ENCODE peak calls at places on chromosomes 7 and 10, in four cellular contexts. D, J, C and Y are unnamed samples.
A peak's percentile ranks its signal among the peaks of the same experiment; 100 is the strongest.

GRCh38 chr10:10830316-10831061 is 187.2 kb upstream of the CELF2 start:
- DNase-seq in D (no peak), J (peak; percentile 72), C (peak; percentile 66), Y (no peak)

GRCh38 chr7:1632916-1633785 is 36.9 kb upstream of the ELFN1 start:
- DNase-seq in D (no peak), C (no peak), J (no peak), Y (no peak)

GRCh38 chr7:19011212-19011611 is 106.2 kb downstream of the TWIST1 start:
- DNase-seq in C (no peak), J (no peak), D (no peak), Y (no peak)

GRCh38 chr10:47037654-47038425 is 126.6 kb downstream of the PTPN20 start:
- DNase-seq in C (no peak), D (no peak), J (no peak), Y (no peak)

GRCh38 chr10:116738359-116738738 is 4.0 kb downstream of the HSPA12A start:
- DNase-seq in J (no peak), D (no peak), C (no peak), Y (no peak)

GRCh38 chr10:91389636-91390512 is 20.3 kb upstream of the HECTD2 start:
- DNase-seq in J (peak; percentile 36), C (peak; percentile 54), D (peak; percentile 37), Y (peak; percentile 19)

GRCh38 chr7:155802906-155803417 is 9.3 kb downstream of the SHH start:
- DNase-seq in J (no peak), C (no peak), D (no peak), Y (no peak)

GRCh38 chr7:16264036-16264435 is 157.3 kb downstream of the CRPPA start:
- DNase-seq in D (no peak), C (no peak), J (no peak), Y (no peak)

GRCh38 chr10:75049316-75050285 is 61.9 kb upstream of the SAMD8 start:
- DNase-seq in C (no peak), J (no peak), D (no peak), Y (no peak)

GRCh38 chr7:85483205-85483604 is 296.3 kb upstream of the SEMA3D start:
- DNase-seq in J (no peak), D (no peak), C (no peak), Y (no peak)

GRCh38 chr7:12670071-12670729 is 17.2 kb upstream of the ARL4A start:
- DNase-seq in D (no peak), J (no peak), C (no peak), Y (no peak)

GRCh38 chr7:102175423-102176170 is 111.1 kb upstream of the SH2B2 start:
- DNase-seq in C (no peak), D (no peak), J (no peak), Y (no peak)

GRCh38 chr7:1447112-1447511 is 12.2 kb downstream of the MICALL2 start:
- DNase-seq in J (no peak), D (no peak), C (no peak), Y (no peak)

GRCh38 chr10:98131615-98132014 is 2.8 kb upstream of the R3HCC1L start:
- DNase-seq in D (no peak), C (no peak), J (no peak), Y (no peak)

GRCh38 chr7:128911441-128912031 is 1.0 kb upstream of the KCP start:
- DNase-seq in D (no peak), C (no peak), J (no peak), Y (peak; percentile 48)

GRCh38 chr7:29194206-29194593 is 375 bp upstream of the CHN2 start:
- DNase-seq in C (peak; percentile 17), D (no peak), J (no peak), Y (no peak)

GRCh38 chr10:131841131-131841661 is 59.6 kb upstream of the PPP2R2D start:
- DNase-seq in C (no peak), J (no peak), D (no peak), Y (no peak)

GRCh38 chr7:157337316-157338149 is 729 bp downstream of the DNAJB6 start:
- DNase-seq in C (peak; percentile 57), J (peak; percentile 53), D (no peak), Y (peak; percentile 39)

GRCh38 chr10:34994565-34995142 is 95.5 kb downstream of the CUL2 start:
- DNase-seq in J (peak; percentile 80), D (peak; percentile 76), C (peak; percentile 94), Y (peak; percentile 78)

GRCh38 chr10:60389413-60390009 is at the start of gene ANK3:
- DNase-seq in D (no peak), C (no peak), J (no peak), Y (no peak)

GRCh38 chr7:89316584-89316983 is 521.0 kb upstream of the TEX47 start:
- DNase-seq in C (no peak), D (no peak), J (no peak), Y (no peak)

GRCh38 chr7:41930538-41931262 is 227.8 kb upstream of the INHBA start:
- DNase-seq in D (no peak), C (no peak), J (peak; percentile 48), Y (no peak)

GRCh38 chr10:124520553-124521428 is 59.2 kb downstream of the LHPP start:
- DNase-seq in J (no peak), C (no peak), D (no peak), Y (no peak)

GRCh38 chr10:36531621-36532020 is 593.8 kb upstream of the ANKRD30A start:
- DNase-seq in C (peak; percentile 41), D (no peak), J (peak; percentile 71), Y (no peak)

GRCh38 chr7:41182782-41183181 is 520.1 kb downstream of the INHBA start:
- DNase-seq in J (no peak), D (no peak), C (no peak), Y (no peak)

GRCh38 chr7:93185303-93186027 is 37.3 kb upstream of the SAMD9L start:
- DNase-seq in C (peak; percentile 33), J (peak; percentile 75), D (no peak), Y (no peak)